ENCODE peak calls at places on chromosomes 1 and 21, in ten cellular contexts. A is C1 segment of cervical spinal cord; U is stimulated activated CD8-positive, alpha-beta memory T cell treated with anti-CD3 and anti-CD28 coated beads, Interleukin-2, amount 100 ng/mL, for 48 hours; F is stimulated activated CD4-positive, alpha-beta T cell treated with anti-CD3 and anti-CD28 coated beads, Interleukin-4, amount 100 ng/mL, for 48 hours; D is NCI-H1436; K is CD8-positive, alpha-beta memory T cell; X is globus pallidus; E is RCC 7860; I is upper lobe of right lung; Y is HTR-8/SVneo. Z is an unnamed sample.

GRCh38 chr21:35401476-35401875 is 352.4 kb upstream of the RUNX1 start:
- DNase-seq in Y (no peak), U (no peak), X (no peak), F (no peak), I (no peak), K (no peak), D (no peak), E (peak; percentile 35), A (no peak), Z (no peak)

GRCh38 chr1:234125283-234125682 is 220.8 kb downstream of the SLC35F3 start:
- DNase-seq in A (no peak), X (no peak), I (no peak), D (peak; percentile 16), U (peak; percentile 27), F (peak; percentile 28), K (no peak), E (peak; percentile 14), Y (peak; percentile 41), Z (peak; percentile 33)

GRCh38 chr1:1167416-1168155 is 6.1 kb upstream of the TTLL10 start:
- DNase-seq in F (no peak), X (no peak), I (no peak), E (no peak), D (no peak), K (no peak), Y (no peak), U (no peak), A (no peak), Z (no peak)

GRCh38 chr1:20371411-20371810 is 80.7 kb downstream of the VWA5B1 start:
- DNase-seq in A (no peak), D (no peak), I (no peak), Y (no peak), E (no peak), F (no peak), X (no peak), K (no peak), U (no peak), Z (no peak)

GRCh38 chr1:5375437-5375836 is 616.8 kb downstream of the NPHP4 start:
- DNase-seq in F (no peak), D (no peak), U (no peak), Y (no peak), I (no peak), E (no peak), A (no peak), X (no peak), K (no peak), Z (no peak)

GRCh38 chr1:90823686-90824085 is 106.6 kb upstream of the BARHL2 start:
- DNase-seq in E (no peak), D (no peak), X (no peak), U (no peak), I (no peak), K (no peak), A (no peak), Y (no peak), F (no peak), Z (no peak)

GRCh38 chr21:44360174-44360573 is 6.8 kb downstream of the TRPM2 start:
- DNase-seq in X (no peak), K (no peak), I (no peak), U (no peak), D (no peak), F (no peak), A (no peak), E (no peak), Y (no peak), Z (no peak)

GRCh38 chr1:52157582-52157981 is 15.7 kb downstream of the ZFYVE9 start:
- DNase-seq in F (no peak), K (no peak), I (no peak), D (no peak), Y (no peak), A (no peak), U (no peak), E (no peak), X (no peak), Z (no peak)

GRCh38 chr1:111604931-111605330 is 14.7 kb upstream of the RAP1A start:
- DNase-seq in D (no peak), E (peak; percentile 88), F (no peak), A (no peak), U (no peak), K (no peak), I (no peak), X (no peak), Y (peak; percentile 18), Z (peak; percentile 82)

GRCh38 chr1:153734380-153735089 is 6.7 kb downstream of the INTS3 start:
- DNase-seq in K (no peak), Y (no peak), F (no peak), X (no peak), U (no peak), A (no peak), I (no peak), D (no peak), E (no peak), Z (no peak)

GRCh38 chr21:34890724-34891609 is 158.1 kb downstream of the RUNX1 start:
- DNase-seq in U (no peak), I (no peak), F (no peak), D (no peak), X (no peak), A (no peak), K (peak; percentile 4), Y (no peak), E (no peak), Z (no peak)

Z was measured in H4.